ENCODE peak calls at places on chromosomes 7 and 10, in eight cellular contexts. J is GM23248, W is ascending aorta, R is NT2/D1, B is osteoblast, C is H9, F is psoas muscle, P is A549. Y is an unnamed sample.

GRCh38 chr7:94823952-94824351 is 83.4 kb upstream of the PPP1R9A start:
- DNase-seq in W (no peak), P (peak; percentile 1), R (no peak), C (no peak), F (no peak), J (peak; percentile 26), B (no peak), Y (no peak)

GRCh38 chr10:117653170-117653515 is 110.6 kb downstream of the EMX2 start:
- DNase-seq in F (no peak), B (peak; percentile 80), W (no peak), P (peak; percentile 81), C (no peak), R (no peak), J (peak; percentile 96), Y (no peak)

GRCh38 chr10:108970016-108970415 is 953.3 kb downstream of the XPNPEP1 start:
- DNase-seq in P (no peak), W (no peak), F (no peak), C (peak; percentile 40), B (no peak), J (peak; percentile 53), R (peak; percentile 32), Y (no peak)

GRCh38 chr7:129471402-129471827 is 30.9 kb upstream of the SMKR1 start:
- DNase-seq in W (no peak), F (no peak), P (no peak), J (peak; percentile 50), B (no peak), C (no peak), R (no peak), Y (no peak)

GRCh38 chr7:149811221-149811620 is 27.0 kb upstream of the ZNF862 start:
- DNase-seq in B (no peak), P (no peak), R (no peak), C (no peak), F (no peak), J (peak; percentile 39), W (no peak), Y (no peak)

GRCh38 chr7:115357213-115357999 is 435.5 kb downstream of the MDFIC start:
- DNase-seq in J (peak; percentile 70), B (no peak), R (no peak), F (no peak), C (no peak), P (no peak), W (no peak), Y (no peak)

GRCh38 chr7:21962677-21963076 is 17.0 kb upstream of the CDCA7L start:
- DNase-seq in R (no peak), J (no peak), C (no peak), W (no peak), B (no peak), F (no peak), P (no peak), Y (no peak)

GRCh38 chr10:28940158-28940888 is 263.0 kb downstream of the BAMBI start:
- DNase-seq in J (no peak), P (peak; percentile 19), B (peak; percentile 48), R (no peak), W (no peak), C (no peak), F (no peak), Y (no peak)

GRCh38 chr7:136718191-136718590 is 150.3 kb upstream of the CHRM2 start:
- DNase-seq in C (no peak), B (no peak), F (no peak), W (no peak), J (no peak), R (no peak), P (no peak), Y (no peak)

GRCh38 chr7:111746950-111747349 is 184.7 kb upstream of the IMMP2L start:
- DNase-seq in F (no peak), C (no peak), B (no peak), J (no peak), P (no peak), W (no peak), R (no peak), Y (no peak)

GRCh38 chr10:26557641-26558014 is 119.5 kb downstream of the APBB1IP start:
- DNase-seq in R (no peak), C (no peak), J (peak; percentile 86), W (no peak), F (no peak), P (no peak), B (peak; percentile 87), Y (no peak)

GRCh38 chr7:17506090-17506489 is 207.6 kb downstream of the AHR start:
- DNase-seq in J (no peak), F (no peak), B (no peak), P (peak; percentile 5), W (no peak), C (no peak), R (no peak), Y (no peak)

GRCh38 chr7:42174391-42174848 is 62.6 kb downstream of the GLI3 start:
- DNase-seq in J (peak; percentile 53), P (no peak), C (no peak), W (no peak), B (no peak), R (no peak), F (peak; percentile 24), Y (no peak)

GRCh38 chr7:6168469-6168868 is 104.0 kb downstream of the CYTH3 start:
- DNase-seq in J (no peak), F (no peak), R (no peak), C (no peak), P (no peak), W (no peak), B (no peak), Y (no peak)

GRCh38 chr7:94375713-94376112 is 19.0 kb upstream of the COL1A2 start:
- DNase-seq in B (no peak), R (no peak), F (no peak), W (no peak), C (no peak), J (peak; percentile 96), P (no peak), Y (no peak)

GRCh38 chr7:8290645-8291308 is 28.8 kb upstream of the ICA1 start:
- DNase-seq in R (no peak), W (no peak), F (no peak), B (no peak), P (no peak), J (no peak), C (no peak), Y (no peak)

GRCh38 chr7:34740840-34741239 is 82.8 kb downstream of the NPSR1 start:
- DNase-seq in F (no peak), C (no peak), R (no peak), W (no peak), J (no peak), B (no peak), P (no peak), Y (no peak)

GRCh38 chr7:34734786-34735185 is 76.8 kb downstream of the NPSR1 start:
- DNase-seq in P (no peak), B (no peak), R (no peak), C (no peak), J (no peak), W (no peak), F (no peak), Y (no peak)

GRCh38 chr7:34735526-34735925 is 77.5 kb downstream of the NPSR1 start:
- DNase-seq in P (no peak), W (no peak), B (no peak), C (no peak), R (no peak), J (no peak), F (no peak), Y (no peak)

DNA sequence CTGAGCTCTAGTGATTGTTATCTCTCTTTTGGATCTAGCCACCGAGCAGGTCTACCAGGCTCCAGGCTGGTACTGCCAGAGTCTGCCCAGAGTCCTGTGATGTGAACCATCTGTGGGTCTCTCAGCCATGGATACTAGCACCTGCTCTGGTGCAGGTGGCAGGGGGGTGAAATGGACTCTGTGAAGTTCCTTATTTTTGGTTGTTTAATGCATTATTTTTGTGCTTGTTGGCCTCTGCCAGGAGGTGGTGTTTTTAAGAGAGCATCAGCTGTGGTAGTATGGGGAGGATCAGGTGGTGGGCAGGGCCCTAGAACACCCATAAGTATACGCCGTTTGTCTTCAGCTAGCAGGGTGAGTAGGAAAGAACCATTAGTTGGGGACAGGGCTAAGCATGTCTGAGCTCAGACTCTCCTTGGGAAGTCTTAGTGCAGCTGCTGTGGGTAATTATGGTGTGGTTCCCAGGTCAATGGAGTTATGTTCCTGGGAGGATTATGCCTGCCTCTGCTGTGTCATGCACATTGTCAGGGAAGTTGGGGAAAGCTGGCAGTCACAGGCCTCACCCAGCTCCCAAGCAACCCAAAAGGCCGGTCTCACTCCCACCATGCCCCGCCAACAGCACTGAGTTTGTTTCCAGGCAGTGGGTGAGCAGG is 81.8 kb downstream of the NPSR1 start:
- DNase-seq in W (no peak), J (no peak), B (no peak), R (no peak), F (no peak), C (no peak), P (no peak), Y (no peak)
- H3K9me3 ChIP-seq in W (no peaks in the 10 kb centered on the region), J (no peaks in the 10 kb centered on the region), B (no peaks in the 10 kb centered on the region), R (no peaks in the 10 kb centered on the region), F (no peaks in the 10 kb centered on the region), C (no peaks in the 10 kb centered on the region), P (peaks cover 29% of the 10 kb centered on the region), Y (no peaks in the 10 kb centered on the region)

DNA sequence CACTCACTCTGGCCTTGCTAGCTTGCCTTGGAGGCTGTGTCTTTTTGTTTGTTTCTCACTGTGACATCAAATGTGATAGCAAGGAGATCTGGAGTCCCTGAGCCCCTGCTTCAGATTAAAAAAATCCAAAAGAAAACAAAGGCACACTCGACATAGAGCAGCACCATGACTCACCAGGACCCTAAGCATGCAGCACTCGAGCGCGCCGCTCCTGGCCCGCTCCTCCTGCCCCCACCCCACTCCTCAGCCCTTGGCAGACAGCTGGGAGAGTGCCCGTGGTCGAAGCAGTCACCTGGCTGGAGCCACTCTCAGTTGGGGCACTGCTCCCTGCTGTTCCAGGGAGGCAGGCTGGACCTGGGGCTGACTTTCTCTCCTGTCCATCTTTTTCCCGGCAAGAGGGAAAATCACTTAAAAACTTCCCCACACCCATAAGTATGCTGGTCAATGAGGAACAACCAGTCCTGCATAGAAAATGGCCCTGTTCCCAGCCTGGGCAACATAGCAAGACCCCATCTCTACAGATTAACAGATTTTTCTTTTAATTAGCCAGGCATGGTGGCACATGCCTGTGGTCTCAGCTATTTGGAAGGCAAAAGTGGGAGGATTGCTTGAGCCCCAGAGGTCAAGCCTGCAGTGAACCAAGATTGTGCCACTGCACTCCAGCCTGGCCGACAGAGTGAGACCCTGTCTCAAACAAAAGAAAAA is 128.4 kb downstream of the PAXIP1 start:
- DNase-seq in W (no peak), C (no peak), R (no peak), B (peak; percentile 39), P (no peak), F (no peak), J (no peak), Y (no peak)
- H3K9me3 ChIP-seq in W (no peaks in the 10 kb centered on the region), C (no peaks in the 10 kb centered on the region), R (no peaks in the 10 kb centered on the region), B (no peaks in the 10 kb centered on the region), P (no peaks in the 10 kb centered on the region), F (no peaks in the 10 kb centered on the region), J (no peaks in the 10 kb centered on the region), Y (no peaks in the 10 kb centered on the region)

DNA sequence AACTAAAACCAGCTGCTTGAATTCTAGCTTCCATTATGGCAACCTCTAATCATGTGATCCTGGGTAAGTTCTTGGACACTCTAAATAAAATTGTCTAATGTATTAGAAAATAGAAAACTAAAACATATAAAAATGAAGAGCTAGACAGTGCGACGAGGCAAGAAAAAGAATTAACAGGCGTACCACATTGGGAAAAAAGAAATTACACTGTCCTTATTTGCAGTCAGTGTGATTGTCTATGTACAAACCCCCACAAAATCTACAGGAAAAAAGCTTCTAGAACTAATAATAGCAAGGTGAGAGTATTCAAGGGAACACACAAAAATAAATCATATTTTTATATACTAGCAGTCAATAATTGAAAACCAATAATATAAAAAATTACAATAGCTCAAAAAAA is 625.6 kb upstream of the MKI67 start:
- DNase-seq in C (no peak), F (no peak), R (no peak), B (no peak), W (no peak), J (no peak), P (no peak), Y (no peak)
- H3K9me3 ChIP-seq in C (no peaks in the 10 kb centered on the region), F (no peaks in the 10 kb centered on the region), R (peaks cover 5% of the 10 kb centered on the region), B (no peaks in the 10 kb centered on the region), W (no peaks in the 10 kb centered on the region), J (no peaks in the 10 kb centered on the region), P (no peaks in the 10 kb centered on the region), Y (no peaks in the 10 kb centered on the region)

GRCh38 chr10:63986536-63986935 is 465.3 kb downstream of the REEP3 start:
- DNase-seq in R (no peak), J (no peak), F (no peak), W (no peak), B (no peak), P (no peak), C (no peak), Y (no peak)
- H3K9me3 ChIP-seq in R (peaks cover 47% of the 10 kb centered on the region), J (no peaks in the 10 kb centered on the region), F (no peaks in the 10 kb centered on the region), W (no peaks in the 10 kb centered on the region), B (no peaks in the 10 kb centered on the region), P (no peaks in the 10 kb centered on the region), C (peaks cover 30% of the 10 kb centered on the region), Y (no peaks in the 10 kb centered on the region)